ENCODE peak calls at places on chromosomes 5 and 9, in four cellular contexts. V, I, P and Y are unnamed samples.

GRCh38 chr9:121294181-121294743 is 26.3 kb downstream of the GSN start:
- DNase-seq in P (no peak), I (no peak), V (no peak), Y (no peak)

GRCh38 chr5:154211611-154212390 is 21.3 kb downstream of the GALNT10 start:
- DNase-seq in P (no peak), I (no peak), V (no peak), Y (no peak)

GRCh38 chr9:37917315-37917731 is 13.4 kb upstream of the SLC25A51 start:
- DNase-seq in V (no peak), P (no peak), I (no peak), Y (no peak)

GRCh38 chr5:133241179-133241728 is 189.4 kb downstream of the HSPA4 start:
- DNase-seq in P (no peak), I (no peak), V (no peak), Y (no peak)

GRCh38 chr5:119453045-119453383 is 717 bp downstream of the HSD17B4 start:
- DNase-seq in P (no peak), I (peak), V (no peak), Y (no peak)

GRCh38 chr9:18795947-18796705 is 236.9 kb downstream of the SAXO1 start:
- DNase-seq in P (no peak), V (no peak), I (peak), Y (no peak)

GRCh38 chr5:10018670-10019069 is 231.0 kb downstream of the ATPSCKMT start:
- DNase-seq in V (no peak), I (peak), P (no peak), Y (peak)

GRCh38 chr5:150781706-150782614 is 3.4 kb downstream of the SMIM3 start:
- DNase-seq in V (no peak), P (no peak), I (peak), Y (peak)

GRCh38 chr9:115035872-115036612 is 81.9 kb downstream of the TNC start:
- DNase-seq in V (no peak), P (no peak), I (peak), Y (peak)

GRCh38 chr9:76964612-76965011 is 54.8 kb upstream of the FOXB2 start:
- DNase-seq in P (no peak), V (no peak), I (no peak), Y (no peak)

GRCh38 chr5:181037365-181037861 is 2.7 kb upstream of the BTNL9 start:
- DNase-seq in V (no peak), P (no peak), I (no peak), Y (no peak)

GRCh38 chr5:60814498-60814897 is 29.6 kb downstream of the ELOVL7 start:
- DNase-seq in I (no peak), V (no peak), P (no peak), Y (no peak)

GRCh38 chr5:159403906-159404641 is 73.8 kb upstream of the IL12B start:
- DNase-seq in I (no peak), V (no peak), P (no peak), Y (no peak)

GRCh38 chr5:152142845-152143469 is 218.3 kb upstream of the GLRA1 start:
- DNase-seq in P (peak), I (peak), V (no peak), Y (peak)

GRCh38 chr5:91307023-91307422 is 76.1 kb downstream of the ARRDC3 start:
- DNase-seq in P (no peak), I (peak), V (no peak), Y (no peak)

GRCh38 chr5:143472576-143472975 is 69.1 kb upstream of the NR3C1 start:
- DNase-seq in I (peak), V (no peak), P (no peak), Y (no peak)

GRCh38 chr9:101054657-101055056 is 26.1 kb downstream of the PLPPR1 start:
- DNase-seq in I (no peak), V (no peak), P (no peak), Y (no peak)

GRCh38 chr5:96876292-96876850 is at the start of gene ERAP2:
- DNase-seq in V (no peak), P (no peak), I (no peak), Y (peak)

GRCh38 chr9:935348-935965 is 41.0 kb upstream of the DMRT3 start:
- DNase-seq in P (no peak), I (no peak), V (no peak), Y (peak)

GRCh38 chr5:122971333-122971732 is 65.2 kb downstream of the PPIC start:
- DNase-seq in V (no peak), I (no peak), P (no peak), Y (no peak)

GRCh38 chr9:33468797-33469621 is 4.7 kb downstream of the NOL6 start:
- DNase-seq in I (no peak), P (no peak), V (peak), Y (no peak)

GRCh38 chr9:91185193-91185886 is 176.4 kb downstream of the AUH start:
- DNase-seq in P (no peak), I (no peak), V (no peak), Y (no peak)

GRCh38 chr9:104386425-104387069 is 117.5 kb upstream of the OR13F1 start:
- DNase-seq in I (peak), P (no peak), V (no peak), Y (peak)

GRCh38 chr9:79012561-79012960 is 559.2 kb upstream of the TLE4 start:
- DNase-seq in P (no peak), I (peak), V (no peak), Y (no peak)

GRCh38 chr5:62029303-62029702 is 276.7 kb upstream of the KIF2A start:
- DNase-seq in I (no peak), V (no peak), P (no peak), Y (no peak)

GRCh38 chr9:68668127-68668526 is 36.9 kb upstream of the PIP5K1B start:
- DNase-seq in V (no peak), P (no peak), I (no peak), Y (no peak)

GRCh38 chr5:59768204-59769040 is 125.1 kb downstream of the PDE4D start:
- DNase-seq in V (no peak), P (no peak), I (no peak), Y (peak)

GRCh38 chr5:104189031-104189430 is 626.4 kb upstream of the NUDT12 start:
- DNase-seq in V (no peak), I (no peak), P (no peak), Y (no peak)

GRCh38 chr5:177154003-177154643 is 20.6 kb downstream of the NSD1 start:
- DNase-seq in V (no peak), P (no peak), I (peak), Y (peak)

GRCh38 chr9:123326662-123327093 is 29.3 kb upstream of the CRB2 start:
- DNase-seq in V (no peak), P (no peak), I (no peak), Y (no peak)

GRCh38 chr5:181058786-181059296 is 18.8 kb downstream of the BTNL9 start:
- DNase-seq in V (no peak), I (no peak), P (no peak), Y (no peak)

GRCh38 chr9:106862946-106863740 is at the start of gene ZNF462:
- DNase-seq in I (peak), P (no peak), V (no peak), Y (peak)

GRCh38 chr5:139688088-139688702 is 40.0 kb downstream of the CXXC5 start:
- DNase-seq in V (no peak), P (no peak), I (no peak), Y (no peak)